ENCODE peak calls at places on chromosomes 3 and 15, in six cellular contexts. K is OCI-LY7, B is upper lobe of right lung, Q is transverse colon, F is right lobe of liver, T is psoas muscle. L is an unnamed sample.

GRCh38 chr3:160577551-160578195 is 12.3 kb upstream of the KPNA4 start:
- DNase-seq in K (no peak), B (no peak), Q (no peak), F (no peak), T (no peak), L (no peak)

GRCh38 chr15:88202231-88202630 is 54.3 kb downstream of the NTRK3 start:
- DNase-seq in K (no peak), B (no peak), Q (no peak), F (no peak), T (no peak), L (no peak)

GRCh38 chr3:159166899-159167586 is 365.2 kb downstream of the MFSD1 start:
- DNase-seq in K (no peak), B (no peak), Q (no peak), F (no peak), T (no peak), L (no peak)

GRCh38 chr3:24496529-24497482 is 2.2 kb upstream of the THRB start:
- DNase-seq in K (no peak), B (peak; percentile 84), Q (peak; percentile 77), F (peak; percentile 86), T (peak; percentile 82), L (peak; percentile 94)

GRCh38 chr15:52102468-52102867 is 10.1 kb downstream of the BCL2L10 start:
- DNase-seq in K (no peak), B (no peak), Q (no peak), F (no peak), T (no peak), L (no peak)

GRCh38 chr15:38263996-38264395 is 11.4 kb downstream of the SPRED1 start:
- DNase-seq in K (no peak), B (no peak), Q (no peak), F (no peak), T (no peak), L (no peak)

GRCh38 chr3:16932877-16933276 is 48.1 kb downstream of the PLCL2 start:
- DNase-seq in K (no peak), B (no peak), Q (no peak), F (no peak), T (no peak), L (no peak)

GRCh38 chr3:2770451-2770850 is 339.7 kb downstream of the IL5RA start:
- DNase-seq in K (no peak), B (no peak), Q (no peak), F (no peak), T (no peak), L (no peak)

GRCh38 chr15:31254431-31255175 is 72.0 kb upstream of the KLF13 start:
- DNase-seq in K (peak; percentile 79), B (peak; percentile 26), Q (peak; percentile 77), F (peak; percentile 7), T (no peak), L (no peak)

GRCh38 chr3:177195242-177195940 is 1.9 kb downstream of the TBL1XR1 start:
- DNase-seq in K (peak; percentile 43), B (no peak), Q (peak; percentile 40), F (no peak), T (no peak), L (no peak)

GRCh38 chr3:87313641-87314040 is 37.3 kb upstream of the POU1F1 start:
- DNase-seq in K (no peak), B (no peak), Q (no peak), F (no peak), T (no peak), L (no peak)

GRCh38 chr3:177361042-177361938 is 164.0 kb upstream of the TBL1XR1 start:
- DNase-seq in K (peak; percentile 43), B (peak; percentile 70), Q (no peak), F (no peak), T (no peak), L (no peak)

GRCh38 chr3:11583638-11584046 is 60.1 kb downstream of the VGLL4 start:
- DNase-seq in K (no peak), B (no peak), Q (no peak), F (no peak), T (no peak), L (no peak)

GRCh38 chr3:53080612-53081205 is 34.8 kb upstream of the SFMBT1 start:
- DNase-seq in K (no peak), B (no peak), Q (no peak), F (no peak), T (no peak), L (peak; percentile 54)

GRCh38 chr3:28114893-28115292 is 126.5 kb upstream of the CMC1 start:
- DNase-seq in K (no peak), B (no peak), Q (no peak), F (no peak), T (no peak), L (no peak)

GRCh38 chr15:81001180-81002003 is 669 bp downstream of the TLNRD1 start:
- DNase-seq in K (peak; percentile 51), B (peak; percentile 84), Q (peak; percentile 73), F (peak; percentile 69), T (peak; percentile 75), L (no peak)

GRCh38 chr15:63449711-63450110 is 54.7 kb upstream of the USP3 start:
- DNase-seq in K (no peak), B (no peak), Q (peak; percentile 26), F (peak; percentile 66), T (no peak), L (no peak)

GRCh38 chr15:65833501-65834220 is 35.6 kb upstream of the RAB11A start:
- DNase-seq in K (no peak), B (no peak), Q (peak; percentile 28), F (peak; percentile 71), T (peak; percentile 57), L (no peak)

DNA sequence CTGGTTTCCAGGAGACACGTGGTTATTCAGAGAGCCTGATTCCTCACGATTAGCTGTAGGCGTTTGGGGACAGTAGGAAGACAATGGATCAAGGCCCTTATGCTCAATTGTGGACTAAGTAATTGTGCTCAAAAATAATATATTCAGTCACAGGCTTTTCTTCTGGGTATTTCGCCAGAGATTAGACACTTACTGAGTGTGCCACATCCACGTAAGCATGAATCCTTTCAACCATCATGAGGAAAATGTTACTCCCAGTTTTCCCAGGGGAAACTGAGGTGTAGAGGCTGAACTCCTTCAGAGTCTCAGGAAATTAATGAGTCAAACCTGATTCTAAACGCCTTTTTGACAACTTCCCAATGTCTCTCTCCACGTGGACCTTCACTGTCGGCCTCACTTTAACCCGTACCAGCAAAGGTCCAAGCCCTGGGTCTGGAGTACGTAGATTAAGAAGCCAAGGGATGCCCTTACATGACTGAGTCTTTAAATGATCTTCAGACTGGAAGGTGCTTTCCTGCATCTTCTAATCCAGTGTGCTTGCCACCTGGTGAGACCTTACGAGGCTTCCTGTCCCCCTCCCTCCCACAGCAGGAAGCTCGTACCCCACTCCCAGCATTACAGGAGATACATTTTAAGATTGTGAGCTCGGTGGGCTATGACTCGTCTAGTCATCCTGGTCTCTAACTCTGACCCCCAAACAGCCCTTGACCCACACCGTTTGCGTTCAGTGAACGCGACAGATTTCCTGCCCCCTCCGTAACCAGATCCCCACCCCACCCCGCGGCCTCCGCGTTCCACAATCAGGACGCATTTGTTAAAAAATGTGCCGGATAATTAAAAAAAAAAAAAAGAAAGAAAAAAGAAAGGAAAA is 1.7 kb downstream of the PKM start:
- DNase-seq in K (peak; percentile 76), B (no peak), Q (no peak), F (no peak), T (peak; percentile 60), L (no peak)
- H3K4me3 ChIP-seq in K (peak overlapping the region; percentile 89), B (peak overlapping the region; percentile 100), Q (peak overlapping the region; percentile 77), F (peak overlapping the region; percentile 91), T (peak overlapping the region; percentile 99), L (peak overlapping the region; percentile 87)

DNA sequence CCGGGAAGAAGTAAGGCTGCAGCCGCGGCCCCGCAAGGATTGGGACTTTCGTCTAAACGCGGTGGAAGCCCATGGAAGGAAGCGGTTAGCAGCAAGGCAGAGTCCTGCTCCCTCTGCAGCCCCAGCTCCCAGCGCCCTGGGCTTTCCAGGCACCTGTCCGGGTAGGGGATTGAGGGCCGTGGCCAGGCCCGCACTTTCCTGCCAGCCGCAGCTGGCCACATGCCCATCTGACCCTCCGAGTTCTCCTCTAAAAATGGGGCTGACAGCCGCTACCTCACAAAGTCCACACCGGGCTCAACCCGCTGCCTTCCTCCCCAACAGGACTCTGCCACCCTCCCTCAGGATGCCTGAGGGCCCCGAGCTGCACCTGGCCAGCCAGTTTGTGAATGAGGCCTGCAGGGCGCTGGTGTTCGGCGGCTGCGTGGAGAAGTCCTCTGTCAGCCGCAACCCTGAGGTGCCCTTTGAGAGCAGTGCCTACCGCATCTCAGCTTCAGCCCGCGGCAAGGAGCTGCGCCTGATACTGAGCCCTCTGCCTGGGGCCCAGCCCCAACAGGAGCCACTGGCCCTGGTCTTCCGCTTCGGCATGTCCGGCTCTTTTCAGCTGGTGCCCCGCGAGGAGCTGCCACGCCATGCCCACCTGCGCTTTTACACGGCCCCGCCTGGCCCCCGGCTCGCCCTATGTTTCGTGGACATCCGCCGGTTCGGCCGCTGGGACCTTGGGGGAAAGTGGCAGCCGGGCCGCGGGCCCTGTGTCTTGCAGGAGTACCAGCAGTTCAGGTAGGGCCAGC is 1.9 kb downstream of the NEIL1 start:
- DNase-seq in K (no peak), B (peak; percentile 70), Q (peak; percentile 24), F (no peak), T (peak; percentile 58), L (no peak)
- H3K27ac ChIP-seq in K (peak overlapping the region; percentile 89), B (peak overlapping the region; percentile 84), Q (no peak overlapping the region), F (peak overlapping the region; percentile 57), T (no peak overlapping the region), L (no peak overlapping the region)

DNA sequence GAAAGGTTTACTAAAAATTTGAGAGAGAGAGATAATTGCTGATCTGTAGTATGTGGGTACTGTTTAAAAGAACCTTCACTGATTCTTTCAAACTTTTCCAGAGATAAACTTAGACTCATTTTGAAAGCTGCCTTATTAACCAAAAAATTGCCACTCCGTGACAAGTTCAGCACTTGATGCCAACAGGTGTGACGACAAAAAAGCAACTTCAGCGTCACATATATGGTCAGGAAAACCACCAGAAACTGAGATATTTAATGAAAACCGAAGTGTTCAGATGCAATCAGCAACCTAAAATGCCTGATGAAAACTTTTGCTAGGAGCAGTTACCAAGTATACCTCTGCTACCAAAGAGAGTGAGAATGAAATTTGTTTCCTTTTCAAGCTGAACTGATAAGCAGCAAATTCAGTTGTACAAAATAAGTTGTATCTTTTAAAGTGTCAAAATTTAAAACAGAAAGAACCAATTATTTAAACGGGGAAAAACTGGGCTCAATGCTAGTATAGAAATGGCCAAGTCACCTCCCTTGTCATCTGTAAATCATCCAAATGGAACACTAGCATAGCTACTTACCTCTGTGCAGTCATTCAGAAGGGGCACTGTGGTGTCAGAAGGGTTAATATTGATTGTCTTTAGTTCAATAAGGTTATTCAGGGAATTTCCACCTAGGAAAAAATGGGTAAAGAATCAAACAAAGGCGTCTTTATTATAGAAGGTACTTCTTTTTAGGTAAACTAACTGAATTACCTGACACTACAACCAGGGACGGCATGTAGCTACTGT is 91.5 kb upstream of the OCA2 start:
- DNase-seq in K (no peak), B (no peak), Q (no peak), F (no peak), T (no peak), L (no peak)
- H3K36me3 ChIP-seq in K (peaks cover 61% of the 10 kb centered on the region), B (peaks cover 73% of the 10 kb centered on the region), Q (no peaks in the 10 kb centered on the region), F (peaks cover 13% of the 10 kb centered on the region), T (peaks cover 6% of the 10 kb centered on the region), L (peaks cover 31% of the 10 kb centered on the region)

GRCh38 chr15:40329804-40330203 is 6.3 kb downstream of the INAFM2 start:
- DNase-seq in K (no peak), B (no peak), Q (no peak), F (no peak), T (no peak), L (no peak)

GRCh38 chr15:40328711-40329240 is 5.3 kb downstream of the INAFM2 start:
- DNase-seq in K (no peak), B (no peak), Q (no peak), F (no peak), T (no peak), L (no peak)

GRCh38 chr15:40330368-40330836 is 6.9 kb downstream of the INAFM2 start:
- DNase-seq in K (no peak), B (peak; percentile 89), Q (peak; percentile 58), F (no peak), T (no peak), L (no peak)

GRCh38 chr15:40327338-40327917 is 3.9 kb downstream of the INAFM2 start:
- DNase-seq in K (no peak), B (no peak), Q (no peak), F (no peak), T (no peak), L (no peak)

GRCh38 chr15:40328176-40328575 is 4.7 kb downstream of the INAFM2 start:
- DNase-seq in K (no peak), B (no peak), Q (no peak), F (no peak), T (no peak), L (no peak)
- H3K4me3 ChIP-seq in K (no peak overlapping the region), B (no peak overlapping the region), Q (no peak overlapping the region), F (no peak overlapping the region), T (no peak overlapping the region), L (peak overlapping the region; percentile 82)

L was measured in ascending aorta.